ENCODE peak calls at places on chromosome 3, in four cellular contexts. F is Right ventricle myocardium superior, C is left ventricle myocardium superior, I is psoas muscle. T is an unnamed sample.

GRCh38 chr3:181052256-181052655 is 62.7 kb upstream of the DNAJC19 start:
- DNase-seq in F (no peak), C (no peak), I (no peak), T (no peak)

GRCh38 chr3:29887450-29887849 is 606.6 kb downstream of the RBMS3 start:
- DNase-seq in F (no peak), C (no peak), I (no peak), T (no peak)

GRCh38 chr3:186826978-186827857 is 15.3 kb upstream of the ADIPOQ start:
- DNase-seq in F (peak; percentile 90), C (peak; percentile 91), I (peak; percentile 89), T (peak; percentile 54)

GRCh38 chr3:158802399-158803023 is 657 bp downstream of the MFSD1 start:
- DNase-seq in F (no peak), C (no peak), I (peak; percentile 52), T (no peak)

GRCh38 chr3:60756636-60757035 is 494.6 kb downstream of the FHIT start:
- DNase-seq in F (no peak), C (no peak), I (no peak), T (no peak)

GRCh38 chr3:128504957-128505730 is 12.1 kb upstream of the GATA2 start:
- DNase-seq in F (no peak), C (no peak), I (no peak), T (no peak)

GRCh38 chr3:30435950-30436349 is 170.5 kb upstream of the TGFBR2 start:
- DNase-seq in F (no peak), C (no peak), I (no peak), T (no peak)

GRCh38 chr3:37418357-37418756 is 244.0 kb upstream of the LRRFIP2 start:
- DNase-seq in F (no peak), C (no peak), I (no peak), T (no peak)

GRCh38 chr3:190229632-190230424 is 92.4 kb downstream of the CLDN1 start:
- DNase-seq in F (no peak), C (no peak), I (no peak), T (no peak)

GRCh38 chr3:46748160-46748559 is 30.5 kb upstream of the PRSS50 start:
- DNase-seq in F (no peak), C (no peak), I (no peak), T (no peak)

GRCh38 chr3:126147932-126148683 is 32.3 kb downstream of the ALDH1L1 start:
- DNase-seq in F (peak; percentile 33), C (no peak), I (peak; percentile 27), T (no peak)

T was measured in iPS DF 6.9.